ENCODE peak calls at places on chromosomes 13 and 19, in six cellular contexts. C is WTC11, I is lung, A is adrenal gland, J is heart left ventricle, T is ELR. H is an unnamed sample.

GRCh38 chr19:2546128-2547032 is 70.5 kb downstream of the GADD45B start:
- DNase-seq in C (peak; percentile 67), I (peak; percentile 64), A (peak; percentile 97), J (peak; percentile 91), T (no peak), H (no peak)

GRCh38 chr19:18991050-18991449 is 42.3 kb downstream of the SUGP2 start:
- DNase-seq in C (no peak), I (no peak), A (no peak), J (peak; percentile 66), T (no peak), H (no peak)

GRCh38 chr13:33639158-33639557 is 178.8 kb upstream of the RFC3 start:
- DNase-seq in C (no peak), I (no peak), A (peak; percentile 88), J (peak; percentile 45), T (no peak), H (peak; percentile 97)

GRCh38 chr13:30071890-30072817 is 221.7 kb upstream of the UBL3 start:
- DNase-seq in C (no peak), I (peak; percentile 58), A (peak; percentile 14), J (no peak), T (no peak), H (no peak)

GRCh38 chr13:75258159-75258782 is 223.7 kb downstream of the TBC1D4 start:
- DNase-seq in C (no peak), I (no peak), A (no peak), J (no peak), T (peak; percentile 62), H (peak; percentile 12)

GRCh38 chr19:12333162-12334159 is at the start of gene ZNF563:
- DNase-seq in C (peak; percentile 99), I (peak; percentile 99), A (peak; percentile 99), J (peak; percentile 99), T (peak; percentile 96), H (peak; percentile 75)

GRCh38 chr13:77184455-77184854 is 142.4 kb downstream of the MYCBP2 start:
- DNase-seq in C (no peak), I (no peak), A (no peak), J (no peak), T (peak; percentile 8), H (no peak)

GRCh38 chr19:9861503-9861902 is 26.4 kb downstream of the PIN1 start:
- DNase-seq in C (no peak), I (no peak), A (no peak), J (no peak), T (no peak), H (no peak)

GRCh38 chr13:45036206-45036605 is 46.9 kb downstream of the GPALPP1 start:
- DNase-seq in C (no peak), I (no peak), A (no peak), J (no peak), T (no peak), H (no peak)

GRCh38 chr13:50365300-50365682 is 350.0 kb downstream of the KCNRG start:
- DNase-seq in C (no peak), I (no peak), A (no peak), J (no peak), T (peak; percentile 10), H (no peak)

GRCh38 chr19:3047307-3048189 is 14.7 kb downstream of the TLE5 start:
- DNase-seq in C (peak; percentile 82), I (peak; percentile 73), A (peak; percentile 96), J (peak; percentile 91), T (peak; percentile 77), H (no peak)

GRCh38 chr13:99983401-99984133 is 2.0 kb downstream of the ZIC2 start:
- DNase-seq in C (no peak), I (no peak), A (no peak), J (no peak), T (peak; percentile 43), H (no peak)

GRCh38 chr19:20038358-20039202 is 725 bp downstream of the ZNF682 start:
- DNase-seq in C (no peak), I (no peak), A (no peak), J (no peak), T (no peak), H (no peak)

GRCh38 chr13:100668408-100668807 is 6.2 kb downstream of the TMTC4 start:
- DNase-seq in C (no peak), I (no peak), A (no peak), J (no peak), T (peak; percentile 69), H (no peak)

GRCh38 chr13:58343081-58343480 is 711.5 kb downstream of the PCDH17 start:
- DNase-seq in C (no peak), I (no peak), A (no peak), J (no peak), T (no peak), H (no peak)

GRCh38 chr13:67281476-67281875 is 51.3 kb upstream of the PCDH9 start:
- DNase-seq in C (no peak), I (no peak), A (no peak), J (no peak), T (no peak), H (no peak)

GRCh38 chr19:7699422-7700127 is 2.4 kb downstream of the FCER2 start:
- DNase-seq in C (no peak), I (no peak), A (no peak), J (no peak), T (peak; percentile 29), H (no peak)

GRCh38 chr13:26540319-26540718 is 17.2 kb upstream of the WASF3 start:
- DNase-seq in C (no peak), I (no peak), A (no peak), J (no peak), T (no peak), H (no peak)

GRCh38 chr19:17389957-17390664 is 3.9 kb downstream of the CCDC194 start:
- DNase-seq in C (no peak), I (no peak), A (no peak), J (no peak), T (no peak), H (no peak)

GRCh38 chr13:106277483-106278154 is 257.8 kb downstream of the EFNB2 start:
- DNase-seq in C (no peak), I (no peak), A (no peak), J (peak; percentile 54), T (no peak), H (no peak)

GRCh38 chr13:41294914-41295313 is 16.2 kb upstream of the NAA16 start:
- DNase-seq in C (no peak), I (no peak), A (no peak), J (no peak), T (no peak), H (no peak)

GRCh38 chr19:33054623-33055022 is 10.1 kb downstream of the RHPN2 start:
- DNase-seq in C (no peak), I (no peak), A (no peak), J (no peak), T (no peak), H (no peak)

GRCh38 chr13:34162545-34162936 is 344.6 kb downstream of the RFC3 start:
- DNase-seq in C (no peak), I (no peak), A (no peak), J (no peak), T (peak; percentile 28), H (peak; percentile 69)

GRCh38 chr19:30450101-30450500 is 77.9 kb downstream of the ZNF536 start:
- DNase-seq in C (peak; percentile 46), I (no peak), A (peak; percentile 62), J (peak; percentile 64), T (no peak), H (peak; percentile 20)

GRCh38 chr13:112353856-112354255 is 22.3 kb upstream of the SPACA7 start:
- DNase-seq in C (no peak), I (no peak), A (no peak), J (no peak), T (no peak), H (no peak)

GRCh38 chr19:4456566-4456842 is 1.1 kb downstream of the UBXN6 start:
- DNase-seq in C (no peak), I (no peak), A (peak; percentile 56), J (no peak), T (peak; percentile 84), H (peak; percentile 31)

GRCh38 chr19:3433313-3433712 is 47.0 kb downstream of the SMIM24 start:
- DNase-seq in C (no peak), I (no peak), A (peak; percentile 54), J (no peak), T (no peak), H (no peak)

GRCh38 chr13:112733112-112733511 is 43.3 kb downstream of the ATP11A start:
- DNase-seq in C (peak; percentile 57), I (no peak), A (no peak), J (no peak), T (no peak), H (no peak)

GRCh38 chr13:113041293-113041690 is 64.3 kb upstream of the F7 start:
- DNase-seq in C (no peak), I (no peak), A (no peak), J (no peak), T (no peak), H (no peak)

H was measured in GM04503.